ENCODE peak calls at places on chromosomes 5 and 9, in ten cellular contexts. I is keratinocyte, T is aorta, K is HEK293T, O is cardiac fibroblast, L is pancreas, E is stromal cell of bone marrow, V is T1000, P is stomach, X is HTR-8/SVneo. M is an unnamed sample.

GRCh38 chr9:87581513-87581912 is 83.8 kb downstream of the DAPK1 start:
- DNase-seq in P (no peak), T (no peak), I (no peak), V (no peak), K (no peak), X (no peak), E (peak; percentile 40), L (no peak), O (peak; percentile 76), M (no peak)

GRCh38 chr5:139903450-139903804 is 107.8 kb downstream of the PSD2 start:
- DNase-seq in I (no peak), P (no peak), T (no peak), V (no peak), L (peak; percentile 37), K (no peak), E (no peak), O (no peak), X (no peak), M (no peak)

GRCh38 chr5:116032094-116032517 is at the start of gene ARL14EPL:
- DNase-seq in K (peak; percentile 23), I (no peak), T (peak; percentile 59), P (peak; percentile 35), V (peak; percentile 35), X (peak; percentile 59), O (peak; percentile 92), E (peak; percentile 65), L (no peak), M (peak; percentile 14)

GRCh38 chr9:110742741-110743371 is 74.3 kb downstream of the MUSK start:
- DNase-seq in L (no peak), O (peak; percentile 93), P (no peak), V (no peak), K (no peak), I (no peak), X (peak; percentile 21), T (no peak), E (peak; percentile 87), M (no peak)

GRCh38 chr9:115142502-115143265 is 24.7 kb upstream of the TNC start:
- DNase-seq in X (no peak), O (no peak), E (peak; percentile 85), K (no peak), P (no peak), V (no peak), T (no peak), I (no peak), L (no peak), M (no peak)

GRCh38 chr9:98455957-98456621 is 200.6 kb upstream of the TBC1D2 start:
- DNase-seq in X (peak; percentile 25), V (no peak), P (no peak), K (no peak), O (peak; percentile 56), T (no peak), E (peak; percentile 36), I (no peak), L (no peak), M (no peak)

GRCh38 chr5:111737716-111738115 is 19.3 kb downstream of the NREP start:
- DNase-seq in I (no peak), L (no peak), O (peak; percentile 71), K (no peak), P (no peak), V (no peak), T (no peak), E (no peak), X (no peak), M (no peak)

GRCh38 chr5:149756354-149756753 is 26.2 kb downstream of the PPARGC1B start:
- DNase-seq in T (no peak), O (no peak), E (no peak), L (no peak), I (no peak), X (no peak), P (no peak), K (no peak), V (no peak), M (peak; percentile 10)

GRCh38 chr9:33166263-33167083 is 663 bp downstream of the B4GALT1 start:
- DNase-seq in O (peak; percentile 58), I (no peak), X (no peak), L (peak; percentile 88), T (peak; percentile 76), E (no peak), V (no peak), P (peak; percentile 65), K (peak; percentile 52), M (peak; percentile 55)

GRCh38 chr5:97529354-97529753 is 346.3 kb upstream of the RIOK2 start:
- DNase-seq in L (no peak), I (no peak), K (no peak), E (no peak), X (no peak), O (no peak), V (no peak), P (no peak), T (no peak), M (no peak)

GRCh38 chr5:20601678-20602100 is 613.7 kb upstream of the CDH18 start:
- DNase-seq in T (no peak), I (no peak), P (no peak), X (no peak), V (peak; percentile 54), K (peak; percentile 9), E (peak; percentile 4), O (peak; percentile 50), L (no peak), M (no peak)

GRCh38 chr5:172064766-172065165 is 58.3 kb upstream of the FBXW11 start:
- DNase-seq in T (no peak), E (no peak), V (no peak), L (no peak), K (no peak), O (no peak), P (no peak), I (no peak), X (no peak), M (no peak)

GRCh38 chr5:7592910-7593309 is 197.0 kb downstream of the ADCY2 start:
- DNase-seq in E (no peak), O (no peak), X (no peak), T (no peak), V (no peak), L (no peak), P (no peak), I (no peak), K (peak; percentile 12), M (no peak)

GRCh38 chr9:135098400-135099105 is 11.1 kb downstream of the OLFM1 start:
- DNase-seq in L (peak; percentile 53), E (no peak), I (no peak), T (no peak), V (no peak), O (peak; percentile 11), P (no peak), K (peak; percentile 47), X (peak; percentile 31), M (no peak)

GRCh38 chr5:1836891-1837880 is 36.0 kb downstream of the NDUFS6 start:
- DNase-seq in V (no peak), I (no peak), O (no peak), P (no peak), E (no peak), T (no peak), X (no peak), L (no peak), K (no peak), M (no peak)